ENCODE peak calls at places on chromosomes 2 and 18, in five cellular contexts. One of them, this sample, is unnamed.

GRCh38 chr2:162245737-162246136 is 2.5 kb upstream of the FAP start:
- DNase-seq in tibial artery: no peak
- DNase-seq in fibroblast of lung: peak; percentile 85
- DNase-seq in adrenal gland: no peak
- DNase-seq in endothelial cell of umbilical vein: no peak
- DNase-seq in this sample: no peak

GRCh38 chr2:33380661-33381183 is 95.7 kb upstream of the RASGRP3 start:
- DNase-seq in endothelial cell of umbilical vein: peak; percentile 65
- DNase-seq in adrenal gland: no peak
- DNase-seq in fibroblast of lung: no peak
- DNase-seq in tibial artery: no peak
- DNase-seq in this sample: no peak

GRCh38 chr2:232137346-232137745 is 175.8 kb downstream of the DIS3L2 start:
- DNase-seq in fibroblast of lung: no peak
- DNase-seq in adrenal gland: no peak
- DNase-seq in endothelial cell of umbilical vein: no peak
- DNase-seq in tibial artery: no peak
- DNase-seq in this sample: no peak

GRCh38 chr18:3040881-3041280 is 27.9 kb upstream of the LPIN2 start:
- DNase-seq in adrenal gland: no peak
- DNase-seq in fibroblast of lung: no peak
- DNase-seq in tibial artery: no peak
- DNase-seq in endothelial cell of umbilical vein: no peak
- DNase-seq in this sample: peak; percentile 52

GRCh38 chr2:230327418-230328154 is 593 bp downstream of the SP140L start:
- DNase-seq in tibial artery: no peak
- DNase-seq in fibroblast of lung: peak; percentile 6
- DNase-seq in endothelial cell of umbilical vein: no peak
- DNase-seq in adrenal gland: no peak
- DNase-seq in this sample: no peak

GRCh38 chr2:19676770-19677169 is 225.0 kb downstream of the TTC32 start:
- DNase-seq in adrenal gland: no peak
- DNase-seq in tibial artery: no peak
- DNase-seq in fibroblast of lung: no peak
- DNase-seq in endothelial cell of umbilical vein: no peak
- DNase-seq in this sample: no peak

GRCh38 chr2:119234021-119235019 is 10.7 kb downstream of the STEAP3 start:
- DNase-seq in tibial artery: no peak
- DNase-seq in fibroblast of lung: no peak
- DNase-seq in adrenal gland: peak; percentile 26
- DNase-seq in endothelial cell of umbilical vein: peak; percentile 30
- DNase-seq in this sample: no peak

GRCh38 chr18:60975419-60975818 is 357.8 kb upstream of the CDH20 start:
- DNase-seq in endothelial cell of umbilical vein: no peak
- DNase-seq in fibroblast of lung: no peak
- DNase-seq in tibial artery: no peak
- DNase-seq in adrenal gland: no peak
- DNase-seq in this sample: no peak

GRCh38 chr18:29459986-29460385 is 1283.1 kb upstream of the CDH2 start:
- DNase-seq in tibial artery: no peak
- DNase-seq in adrenal gland: no peak
- DNase-seq in endothelial cell of umbilical vein: no peak
- DNase-seq in fibroblast of lung: no peak
- DNase-seq in this sample: no peak

DNA sequence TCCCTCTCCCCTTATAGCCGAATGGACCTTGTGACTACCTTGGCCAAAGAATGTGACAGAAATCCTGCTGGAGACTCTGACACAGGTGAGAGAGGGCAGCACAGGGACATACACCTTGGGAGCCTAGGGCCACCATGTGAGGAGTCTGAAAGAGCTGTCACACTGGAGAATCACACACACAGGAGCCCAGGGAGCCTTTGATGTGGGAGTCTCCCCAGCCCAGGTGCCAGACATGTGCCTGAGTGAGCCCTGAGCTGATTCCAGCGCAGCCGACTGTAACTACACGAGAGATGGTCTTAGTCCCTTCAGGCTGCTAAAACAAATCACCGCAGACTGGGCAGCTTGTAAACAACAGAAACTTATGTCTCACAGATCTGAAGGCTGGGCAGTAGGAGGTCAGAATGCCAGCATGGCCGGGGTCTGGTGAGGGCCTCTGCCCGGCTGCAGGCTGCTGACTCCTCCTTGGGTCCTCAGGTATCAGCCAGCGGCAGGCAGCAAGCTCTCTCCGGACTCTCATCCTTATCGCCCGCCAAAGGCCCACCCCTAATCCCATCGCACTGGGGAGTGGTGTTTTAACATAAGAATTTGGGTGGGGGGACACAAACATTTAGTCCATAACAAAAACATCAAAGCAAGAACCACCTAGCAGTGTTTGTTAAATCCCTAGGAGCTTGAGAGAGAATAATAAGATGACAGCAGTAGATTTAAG is 63.8 kb upstream of the GPR45 start:
- DNase-seq in tibial artery: no peak
- DNase-seq in endothelial cell of umbilical vein: no peak
- DNase-seq in fibroblast of lung: no peak
- DNase-seq in adrenal gland: no peak
- DNase-seq in this sample: no peak
- H3K27me3 ChIP-seq in tibial artery: no peaks in the 10 kb centered on the region
- H3K27me3 ChIP-seq in endothelial cell of umbilical vein: peaks cover 6% of the 10 kb centered on the region
- H3K27me3 ChIP-seq in fibroblast of lung: peaks cover 5% of the 10 kb centered on the region
- H3K27me3 ChIP-seq in adrenal gland: no peaks in the 10 kb centered on the region
- H3K27me3 ChIP-seq in this sample: no peaks in the 10 kb centered on the region

GRCh38 chr2:42025151-42025582 is 22.7 kb upstream of the PKDCC start:
- DNase-seq in adrenal gland: peak; percentile 55
- DNase-seq in tibial artery: peak; percentile 40
- DNase-seq in fibroblast of lung: peak; percentile 84
- DNase-seq in endothelial cell of umbilical vein: peak; percentile 79
- DNase-seq in this sample: no peak
- H3K27me3 ChIP-seq in adrenal gland: no peaks in the 10 kb centered on the region
- H3K27me3 ChIP-seq in tibial artery: no peaks in the 10 kb centered on the region
- H3K27me3 ChIP-seq in fibroblast of lung: peaks cover 11% of the 10 kb centered on the region
- H3K27me3 ChIP-seq in endothelial cell of umbilical vein: no peaks in the 10 kb centered on the region
- H3K27me3 ChIP-seq in this sample: no peaks in the 10 kb centered on the region

DNA sequence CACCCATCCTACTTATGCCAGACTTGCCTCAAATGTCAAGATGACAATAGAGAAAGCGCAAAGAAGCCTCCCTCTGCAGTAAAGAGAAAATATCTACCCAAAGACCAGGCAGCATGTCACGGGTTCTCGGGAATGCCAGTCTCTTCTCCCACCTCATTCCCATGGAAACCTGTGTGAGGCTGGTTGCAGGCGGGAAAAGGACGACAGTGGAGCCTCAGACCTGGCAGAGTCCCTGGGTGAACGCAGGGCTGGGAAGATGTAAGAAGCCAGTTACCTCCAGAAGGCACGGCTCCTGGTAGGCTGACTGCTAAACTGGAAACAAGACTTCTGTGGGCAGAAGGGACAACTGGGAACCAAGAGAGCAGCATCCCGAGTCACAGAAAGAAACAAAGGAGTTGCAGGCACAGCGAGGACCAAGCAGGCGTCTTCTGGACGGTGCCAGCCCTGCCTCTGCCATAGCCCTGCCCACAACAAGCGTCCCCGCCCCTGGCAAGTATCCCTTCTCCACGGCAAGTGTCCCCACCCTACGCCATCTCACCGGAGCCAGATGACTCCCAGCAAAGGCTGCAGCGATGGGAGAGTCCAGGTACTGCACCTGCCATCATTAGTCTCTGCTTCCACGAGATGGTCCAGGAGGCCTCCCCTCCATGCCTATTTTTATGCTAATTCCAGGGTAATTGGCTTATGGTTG is 440.8 kb upstream of the MYT1L start:
- DNase-seq in tibial artery: no peak
- DNase-seq in adrenal gland: no peak
- DNase-seq in fibroblast of lung: no peak
- DNase-seq in endothelial cell of umbilical vein: no peak
- DNase-seq in this sample: no peak
- H3K27me3 ChIP-seq in tibial artery: no peaks in the 10 kb centered on the region
- H3K27me3 ChIP-seq in adrenal gland: no peaks in the 10 kb centered on the region
- H3K27me3 ChIP-seq in fibroblast of lung: no peaks in the 10 kb centered on the region
- H3K27me3 ChIP-seq in endothelial cell of umbilical vein: no peaks in the 10 kb centered on the region
- H3K27me3 ChIP-seq in this sample: no peaks in the 10 kb centered on the region

DNA sequence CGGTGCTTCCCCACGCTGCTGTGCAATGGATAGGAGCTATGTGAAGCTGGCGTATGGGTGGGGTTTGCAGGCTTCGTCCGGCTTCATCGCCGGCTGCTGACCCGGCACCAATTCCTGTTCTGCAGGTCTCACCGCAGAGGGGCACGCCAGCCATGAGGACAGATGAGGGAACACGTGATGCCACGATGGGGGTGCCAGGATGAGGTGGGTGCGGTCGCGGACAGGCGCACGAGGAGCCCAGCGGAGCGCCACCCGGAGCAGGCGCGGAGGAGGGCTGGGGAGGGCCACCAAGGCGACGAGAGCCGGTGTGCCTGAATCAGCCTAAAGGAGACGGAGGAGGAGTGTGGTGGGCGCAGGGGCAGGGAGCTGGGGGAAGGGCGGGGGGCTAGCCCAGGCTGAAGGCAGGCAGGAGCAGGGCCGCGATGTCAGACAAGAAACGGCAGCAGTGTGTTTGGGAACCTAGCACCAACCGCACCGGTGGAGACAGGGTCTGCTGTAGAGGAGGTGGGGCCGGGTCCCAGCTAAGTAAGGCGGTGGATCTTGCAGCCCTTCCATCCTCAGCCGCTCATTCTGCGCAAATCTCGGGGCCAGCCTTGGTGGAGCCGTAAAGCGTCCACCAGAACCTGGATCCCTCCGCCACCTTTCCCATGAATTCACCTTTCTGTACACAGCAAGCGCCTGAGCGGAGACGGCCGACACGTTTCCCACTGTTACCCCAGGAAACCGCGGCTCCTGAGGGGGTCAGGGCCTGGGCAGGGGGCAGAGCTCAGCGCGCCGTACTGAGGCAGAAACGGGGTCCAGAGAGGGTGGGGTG is 17.0 kb upstream of the CD8A start:
- DNase-seq in adrenal gland: no peak
- DNase-seq in fibroblast of lung: peak; percentile 20
- DNase-seq in endothelial cell of umbilical vein: peak; percentile 29
- DNase-seq in tibial artery: no peak
- DNase-seq in this sample: peak; percentile 60
- H3K27me3 ChIP-seq in adrenal gland: peaks cover 29% of the 10 kb centered on the region
- H3K27me3 ChIP-seq in fibroblast of lung: peaks cover 35% of the 10 kb centered on the region
- H3K27me3 ChIP-seq in endothelial cell of umbilical vein: peaks cover 29% of the 10 kb centered on the region
- H3K27me3 ChIP-seq in tibial artery: no peaks in the 10 kb centered on the region
- H3K27me3 ChIP-seq in this sample: no peaks in the 10 kb centered on the region

DNA sequence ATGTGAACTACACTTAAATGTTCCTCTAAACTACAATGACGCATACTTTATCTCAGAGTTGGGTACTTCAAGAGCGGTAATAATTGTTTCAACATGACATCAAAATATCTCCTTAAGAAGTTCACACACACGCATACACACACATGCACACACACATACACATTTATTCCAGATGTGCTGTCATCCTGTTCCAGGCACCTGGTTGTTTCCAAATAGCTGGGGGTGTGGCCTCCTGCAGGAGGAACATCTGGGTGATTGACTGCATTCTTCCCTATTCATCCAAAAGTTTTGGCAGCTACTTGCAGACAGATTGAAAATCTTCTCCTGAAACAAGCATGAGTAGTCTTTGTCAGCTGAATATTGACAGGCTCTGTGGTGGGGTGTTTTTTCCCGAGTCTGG is 37.8 kb upstream of the PIK3C3 start:
- DNase-seq in tibial artery: no peak
- DNase-seq in endothelial cell of umbilical vein: no peak
- DNase-seq in fibroblast of lung: no peak
- DNase-seq in adrenal gland: no peak
- DNase-seq in this sample: no peak
- H3K27me3 ChIP-seq in tibial artery: no peaks in the 10 kb centered on the region
- H3K27me3 ChIP-seq in endothelial cell of umbilical vein: no peaks in the 10 kb centered on the region
- H3K27me3 ChIP-seq in fibroblast of lung: no peaks in the 10 kb centered on the region
- H3K27me3 ChIP-seq in adrenal gland: no peaks in the 10 kb centered on the region
- H3K27me3 ChIP-seq in this sample: no peaks in the 10 kb centered on the region

DNA sequence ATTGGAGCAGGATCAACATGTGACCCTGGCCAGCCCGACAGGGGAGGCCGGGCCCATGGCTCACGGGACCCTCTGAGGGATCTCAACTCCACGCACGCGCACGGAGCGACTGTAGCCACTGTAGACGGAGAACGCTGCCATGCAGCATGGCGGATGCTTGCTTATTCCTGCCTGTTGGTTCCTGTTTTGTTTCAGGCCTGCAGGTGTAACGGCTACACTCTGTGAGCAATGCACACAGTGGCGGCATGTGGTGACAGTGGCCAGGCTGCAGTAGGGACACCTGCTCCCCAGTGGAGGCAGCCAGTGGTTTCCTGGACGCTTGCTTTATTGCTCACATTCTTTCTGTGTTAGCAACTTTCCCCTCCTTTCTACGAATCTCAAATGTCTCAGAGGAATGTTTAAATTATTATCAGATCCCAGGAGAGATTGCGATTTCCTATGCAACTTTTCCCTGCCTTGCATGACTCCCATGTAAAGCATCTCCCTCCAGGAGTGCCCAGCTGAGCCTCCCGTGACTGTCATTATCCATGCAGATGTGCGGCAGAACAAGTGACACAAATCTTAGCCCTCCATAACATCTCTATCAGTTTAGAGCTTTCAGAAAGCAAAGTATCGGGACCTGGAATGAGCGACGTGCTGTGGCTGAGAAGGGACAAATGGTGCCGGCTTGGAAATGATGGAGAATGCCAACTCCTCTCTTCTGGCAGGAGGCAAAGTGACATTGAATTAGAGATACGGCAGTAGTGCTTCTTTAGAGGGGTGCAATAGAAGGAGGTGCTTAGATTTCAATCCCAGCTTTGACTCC is 209.7 kb downstream of the ASB1 start:
- DNase-seq in endothelial cell of umbilical vein: no peak
- DNase-seq in tibial artery: no peak
- DNase-seq in adrenal gland: no peak
- DNase-seq in fibroblast of lung: peak; percentile 47
- DNase-seq in this sample: peak; percentile 13
- H3K27me3 ChIP-seq in endothelial cell of umbilical vein: no peaks in the 10 kb centered on the region
- H3K27me3 ChIP-seq in tibial artery: no peaks in the 10 kb centered on the region
- H3K27me3 ChIP-seq in adrenal gland: no peaks in the 10 kb centered on the region
- H3K27me3 ChIP-seq in fibroblast of lung: no peaks in the 10 kb centered on the region
- H3K27me3 ChIP-seq in this sample: no peaks in the 10 kb centered on the region

GRCh38 chr18:76584414-76585310 is 89.6 kb upstream of the ZNF516 start:
- DNase-seq in tibial artery: no peak
- DNase-seq in fibroblast of lung: no peak
- DNase-seq in adrenal gland: no peak
- DNase-seq in endothelial cell of umbilical vein: no peak
- DNase-seq in this sample: no peak
- H3K27me3 ChIP-seq in tibial artery: no peaks in the 10 kb centered on the region
- H3K27me3 ChIP-seq in fibroblast of lung: no peaks in the 10 kb centered on the region
- H3K27me3 ChIP-seq in adrenal gland: no peaks in the 10 kb centered on the region
- H3K27me3 ChIP-seq in endothelial cell of umbilical vein: no peaks in the 10 kb centered on the region
- H3K27me3 ChIP-seq in this sample: no peaks in the 10 kb centered on the region

DNA sequence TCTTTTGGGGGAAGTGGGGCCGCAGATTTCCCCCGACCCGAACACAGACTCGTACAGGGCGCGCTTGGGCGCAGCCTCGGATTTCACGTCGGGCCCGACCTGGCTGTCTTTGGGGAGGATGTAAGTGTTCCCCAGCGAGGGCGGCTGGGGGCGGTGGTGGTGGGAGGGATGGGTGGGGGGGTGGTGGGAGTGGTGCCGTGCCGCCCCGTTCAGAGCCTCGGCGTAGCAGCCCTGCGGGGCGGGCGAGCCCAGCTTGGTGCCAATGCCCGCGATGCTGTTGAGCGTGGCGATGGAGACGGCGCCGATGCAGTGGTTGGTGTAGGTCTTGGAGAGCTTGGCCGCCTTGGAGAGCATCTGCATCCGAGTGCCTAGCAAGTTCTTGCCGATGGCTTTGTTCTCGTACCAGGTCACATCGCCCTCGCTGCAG is 1.5 kb downstream of the KCTD1 start:
- DNase-seq in tibial artery: no peak
- DNase-seq in fibroblast of lung: peak; percentile 38
- DNase-seq in adrenal gland: no peak
- DNase-seq in endothelial cell of umbilical vein: no peak
- DNase-seq in this sample: no peak
- H3K27me3 ChIP-seq in tibial artery: no peaks in the 10 kb centered on the region
- H3K27me3 ChIP-seq in fibroblast of lung: peaks cover 18% of the 10 kb centered on the region
- H3K27me3 ChIP-seq in adrenal gland: no peaks in the 10 kb centered on the region
- H3K27me3 ChIP-seq in endothelial cell of umbilical vein: peaks cover 20% of the 10 kb centered on the region
- H3K27me3 ChIP-seq in this sample: no peaks in the 10 kb centered on the region